ENCODE peak calls at places on chromosomes 13 and 19, in five cellular contexts. One of them, this sample, is unnamed.

GRCh38 chr13:108227651-108228272 is 9.6 kb downstream of the ABHD13 start:
- DNase-seq in GM23248: peak; percentile 44
- DNase-seq in body of pancreas: no peak
- DNase-seq in neuronal stem cell: no peak
- DNase-seq in GM23338: peak; percentile 43
- DNase-seq in this sample: no peak

GRCh38 chr13:40801255-40802217 is 12.1 kb downstream of the SLC25A15 start:
- DNase-seq in GM23248: no peak
- DNase-seq in GM23338: no peak
- DNase-seq in neuronal stem cell: no peak
- DNase-seq in body of pancreas: peak; percentile 63
- DNase-seq in this sample: no peak

GRCh38 chr13:70829748-70830147 is 721.5 kb upstream of the KLHL1 start:
- DNase-seq in body of pancreas: no peak
- DNase-seq in neuronal stem cell: no peak
- DNase-seq in GM23338: no peak
- DNase-seq in GM23248: no peak
- DNase-seq in this sample: no peak

GRCh38 chr19:53809518-53810186 is 14.5 kb downstream of the NLRP12 start:
- DNase-seq in neuronal stem cell: no peak
- DNase-seq in GM23248: no peak
- DNase-seq in body of pancreas: no peak
- DNase-seq in GM23338: peak; percentile 82
- DNase-seq in this sample: no peak

GRCh38 chr13:88622362-88622973 is 951.3 kb downstream of the SLITRK5 start:
- DNase-seq in neuronal stem cell: no peak
- DNase-seq in GM23338: peak; percentile 1
- DNase-seq in GM23248: no peak
- DNase-seq in body of pancreas: no peak
- DNase-seq in this sample: no peak

GRCh38 chr19:5150902-5151741 is 182.2 kb downstream of the KDM4B start:
- DNase-seq in GM23338: peak; percentile 60
- DNase-seq in GM23248: no peak
- DNase-seq in neuronal stem cell: no peak
- DNase-seq in body of pancreas: peak; percentile 4
- DNase-seq in this sample: no peak

GRCh38 chr13:79485014-79485441 is 4.1 kb downstream of the NDFIP2 start:
- DNase-seq in GM23338: no peak
- DNase-seq in neuronal stem cell: no peak
- DNase-seq in body of pancreas: peak; percentile 69
- DNase-seq in GM23248: peak; percentile 95
- DNase-seq in this sample: no peak

GRCh38 chr13:105997436-105998232 is 537.8 kb downstream of the EFNB2 start:
- DNase-seq in body of pancreas: no peak
- DNase-seq in neuronal stem cell: no peak
- DNase-seq in GM23338: no peak
- DNase-seq in GM23248: peak; percentile 54
- DNase-seq in this sample: no peak

GRCh38 chr19:9009935-9010651 is at the start of gene MUC16:
- DNase-seq in neuronal stem cell: no peak
- DNase-seq in body of pancreas: no peak
- DNase-seq in GM23248: no peak
- DNase-seq in GM23338: peak; percentile 31
- DNase-seq in this sample: no peak

GRCh38 chr19:15891434-15891833 is 6.4 kb downstream of the CYP4F2 start:
- DNase-seq in body of pancreas: no peak
- DNase-seq in GM23338: no peak
- DNase-seq in GM23248: no peak
- DNase-seq in neuronal stem cell: no peak
- DNase-seq in this sample: no peak

GRCh38 chr19:32879741-32880140 is 10.2 kb upstream of the SLC7A9 start:
- DNase-seq in GM23338: no peak
- DNase-seq in body of pancreas: no peak
- DNase-seq in GM23248: no peak
- DNase-seq in neuronal stem cell: no peak
- DNase-seq in this sample: no peak

GRCh38 chr13:110869805-110870706 is 44.8 kb downstream of the ANKRD10 start:
- DNase-seq in GM23338: peak; percentile 82
- DNase-seq in body of pancreas: peak; percentile 88
- DNase-seq in GM23248: peak; percentile 100
- DNase-seq in neuronal stem cell: no peak
- DNase-seq in this sample: peak; percentile 63

GRCh38 chr19:21491161-21491560 is 14.2 kb upstream of the ZNF429 start:
- DNase-seq in body of pancreas: no peak
- DNase-seq in GM23248: peak; percentile 28
- DNase-seq in GM23338: no peak
- DNase-seq in neuronal stem cell: no peak
- DNase-seq in this sample: no peak

DNA sequence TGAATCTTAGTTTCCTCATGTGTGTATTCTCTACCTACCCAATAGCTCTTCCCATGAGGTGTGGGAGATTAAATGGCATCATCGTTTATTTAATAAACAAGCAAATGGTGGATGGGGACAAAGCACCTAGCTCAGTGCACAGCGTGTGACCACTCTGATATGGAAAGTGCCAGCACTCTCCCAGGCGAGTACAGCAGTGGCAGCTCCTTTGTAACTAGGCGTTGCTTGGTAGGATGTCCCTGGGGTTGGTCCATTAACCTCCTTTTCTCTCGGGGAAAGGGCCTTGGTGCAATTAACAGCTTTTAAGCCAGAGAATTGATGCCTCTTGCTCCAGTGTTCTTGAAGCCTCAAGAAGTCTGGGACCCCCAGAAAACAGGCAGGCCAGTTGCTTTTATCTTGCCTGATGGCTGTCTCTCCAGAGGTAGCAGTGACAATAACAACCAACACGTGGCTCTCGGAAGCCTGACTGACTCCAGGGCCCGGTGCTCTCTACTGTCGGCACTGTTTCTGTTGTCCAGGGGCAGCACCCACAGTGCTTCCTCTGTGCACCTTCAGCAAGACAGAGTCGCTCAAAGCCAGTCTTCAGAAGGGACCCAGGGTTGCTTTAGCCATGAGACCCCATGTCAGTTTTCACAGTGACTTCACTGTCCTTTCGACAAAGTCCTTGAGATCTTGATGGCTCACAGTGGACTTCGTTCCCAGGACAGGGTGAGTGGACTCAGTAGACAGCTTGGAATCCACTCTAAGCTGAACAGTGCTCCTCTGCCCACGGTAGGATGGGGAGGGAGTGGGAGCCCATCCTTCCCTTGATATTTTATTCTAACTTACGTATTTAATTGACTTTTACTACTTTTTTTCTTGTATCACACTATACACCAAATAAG is 33.9 kb upstream of the NPAS1 start:
- DNase-seq in GM23248: no peak
- DNase-seq in body of pancreas: no peak
- DNase-seq in GM23338: no peak
- DNase-seq in neuronal stem cell: no peak
- DNase-seq in this sample: no peak
- H3K27me3 ChIP-seq in GM23248: no peaks in the 10 kb centered on the region
- H3K27me3 ChIP-seq in body of pancreas: no peaks in the 10 kb centered on the region
- H3K27me3 ChIP-seq in GM23338: no peaks in the 10 kb centered on the region
- H3K27me3 ChIP-seq in neuronal stem cell: no peaks in the 10 kb centered on the region
- H3K27me3 ChIP-seq in this sample: no peaks in the 10 kb centered on the region

DNA sequence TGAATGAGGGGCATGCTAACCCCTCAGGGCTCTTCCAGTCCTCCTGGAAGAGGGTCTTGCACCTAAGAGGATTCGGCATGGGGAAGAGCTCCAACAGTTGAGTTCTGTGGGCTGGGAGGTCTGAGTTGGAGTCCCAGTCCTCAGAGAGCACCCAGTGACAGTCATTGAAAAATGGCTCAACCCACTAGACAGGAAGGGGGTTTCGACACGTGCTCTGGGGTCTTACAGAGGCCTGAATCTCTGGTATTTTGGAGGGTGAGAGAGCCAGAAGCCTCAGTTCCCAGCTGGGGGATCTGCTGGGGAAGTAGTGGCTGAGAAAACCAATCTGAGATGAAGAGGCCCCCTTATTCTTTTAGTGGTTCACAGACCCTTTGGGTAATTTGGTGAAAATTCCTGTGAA is 9.0 kb downstream of the PTH2 start:
- DNase-seq in neuronal stem cell: no peak
- DNase-seq in body of pancreas: no peak
- DNase-seq in GM23338: no peak
- DNase-seq in GM23248: no peak
- DNase-seq in this sample: no peak
- H3K27me3 ChIP-seq in neuronal stem cell: no peaks in the 10 kb centered on the region
- H3K27me3 ChIP-seq in body of pancreas: peaks cover 4% of the 10 kb centered on the region
- H3K27me3 ChIP-seq in GM23338: no peaks in the 10 kb centered on the region
- H3K27me3 ChIP-seq in GM23248: peaks cover 12% of the 10 kb centered on the region
- H3K27me3 ChIP-seq in this sample: peaks cover 34% of the 10 kb centered on the region

GRCh38 chr19:29528350-29528945 is 2.7 kb downstream of the VSTM2B start:
- DNase-seq in body of pancreas: peak; percentile 59
- DNase-seq in GM23338: peak; percentile 90
- DNase-seq in neuronal stem cell: peak; percentile 81
- DNase-seq in GM23248: peak; percentile 85
- DNase-seq in this sample: peak; percentile 78
- H3K27me3 ChIP-seq in body of pancreas: peaks cover 22% of the 10 kb centered on the region
- H3K27me3 ChIP-seq in GM23338: peaks cover 84% of the 10 kb centered on the region
- H3K27me3 ChIP-seq in neuronal stem cell: peaks cover 28% of the 10 kb centered on the region
- H3K27me3 ChIP-seq in GM23248: peaks cover 56% of the 10 kb centered on the region
- H3K27me3 ChIP-seq in this sample: peaks cover 21% of the 10 kb centered on the region

GRCh38 chr19:48509467-48510194 is 2.0 kb downstream of the LMTK3 start:
- DNase-seq in neuronal stem cell: no peak
- DNase-seq in body of pancreas: no peak
- DNase-seq in GM23248: no peak
- DNase-seq in GM23338: peak; percentile 78
- DNase-seq in this sample: peak; percentile 55
- H3K27me3 ChIP-seq in neuronal stem cell: no peaks in the 10 kb centered on the region
- H3K27me3 ChIP-seq in body of pancreas: peaks cover 4% of the 10 kb centered on the region
- H3K27me3 ChIP-seq in GM23248: peaks cover 12% of the 10 kb centered on the region
- H3K27me3 ChIP-seq in GM23338: peaks cover 11% of the 10 kb centered on the region
- H3K27me3 ChIP-seq in this sample: no peaks in the 10 kb centered on the region

GRCh38 chr19:35294859-35295258 is 2.9 kb downstream of the MAG start:
- DNase-seq in GM23338: no peak
- DNase-seq in GM23248: peak; percentile 47
- DNase-seq in body of pancreas: no peak
- DNase-seq in neuronal stem cell: no peak
- DNase-seq in this sample: no peak
- H3K27me3 ChIP-seq in GM23338: no peaks in the 10 kb centered on the region
- H3K27me3 ChIP-seq in GM23248: peaks cover 32% of the 10 kb centered on the region
- H3K27me3 ChIP-seq in body of pancreas: no peaks in the 10 kb centered on the region
- H3K27me3 ChIP-seq in neuronal stem cell: no peaks in the 10 kb centered on the region
- H3K27me3 ChIP-seq in this sample: no peaks in the 10 kb centered on the region

GRCh38 chr13:45623516-45624090 is 8.1 kb upstream of the ERICH6B start:
- DNase-seq in GM23338: peak; percentile 48
- DNase-seq in neuronal stem cell: no peak
- DNase-seq in body of pancreas: no peak
- DNase-seq in GM23248: peak; percentile 51
- DNase-seq in this sample: no peak
- H3K27me3 ChIP-seq in GM23338: no peaks in the 10 kb centered on the region
- H3K27me3 ChIP-seq in neuronal stem cell: no peaks in the 10 kb centered on the region
- H3K27me3 ChIP-seq in body of pancreas: peaks cover 9% of the 10 kb centered on the region
- H3K27me3 ChIP-seq in GM23248: peaks cover 48% of the 10 kb centered on the region
- H3K27me3 ChIP-seq in this sample: peaks cover 10% of the 10 kb centered on the region

GRCh38 chr19:46043519-46043918 is 2.7 kb upstream of the IGFL4 start:
- DNase-seq in GM23248: no peak
- DNase-seq in body of pancreas: no peak
- DNase-seq in GM23338: no peak
- DNase-seq in neuronal stem cell: no peak
- DNase-seq in this sample: no peak

GRCh38 chr19:46040125-46040524 is 677 bp downstream of the IGFL4 start:
- DNase-seq in GM23248: no peak
- DNase-seq in GM23338: no peak
- DNase-seq in neuronal stem cell: no peak
- DNase-seq in body of pancreas: no peak
- DNase-seq in this sample: no peak

GRCh38 chr19:46040952-46041500 is at the start of gene IGFL4:
- DNase-seq in neuronal stem cell: no peak
- DNase-seq in GM23338: no peak
- DNase-seq in GM23248: no peak
- DNase-seq in body of pancreas: no peak
- DNase-seq in this sample: no peak

GRCh38 chr19:46036745-46037126 is 4.1 kb downstream of the IGFL4 start:
- DNase-seq in body of pancreas: no peak
- DNase-seq in GM23338: no peak
- DNase-seq in neuronal stem cell: no peak
- DNase-seq in GM23248: no peak
- DNase-seq in this sample: no peak

DNA sequence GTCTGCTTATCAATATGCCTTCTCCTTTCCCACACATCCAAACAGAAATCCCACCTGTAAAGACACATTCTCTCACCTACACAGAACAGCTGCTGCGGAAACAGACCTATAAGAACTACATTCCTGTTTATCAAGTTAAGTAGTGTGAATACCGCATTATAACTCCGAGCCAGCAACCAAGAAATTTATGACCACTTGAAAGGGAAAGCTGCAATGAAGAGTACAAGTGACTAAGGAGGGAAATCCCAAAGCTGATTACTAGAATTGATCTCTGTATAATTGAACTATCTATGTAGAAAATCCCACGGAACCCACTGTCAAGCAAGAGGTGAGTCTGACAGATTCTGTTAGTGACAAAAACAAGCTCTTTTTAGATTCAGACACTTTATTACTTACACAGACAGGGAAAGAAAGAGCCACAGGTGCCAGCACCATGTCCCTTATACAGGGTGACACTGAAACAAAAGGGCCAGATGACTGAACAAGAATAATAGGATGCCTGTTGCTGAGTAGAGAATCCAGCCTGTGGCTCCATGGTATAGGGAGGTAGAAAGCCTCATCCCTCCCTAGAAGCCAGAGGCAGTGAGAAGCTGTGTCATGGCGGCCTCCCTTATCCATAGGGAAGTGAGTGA is 1.6 kb upstream of the IGFL4 start:
- DNase-seq in neuronal stem cell: no peak
- DNase-seq in GM23248: no peak
- DNase-seq in body of pancreas: no peak
- DNase-seq in GM23338: no peak
- DNase-seq in this sample: no peak
- H3K27me3 ChIP-seq in neuronal stem cell: no peaks in the 10 kb centered on the region
- H3K27me3 ChIP-seq in GM23248: peaks cover 72% of the 10 kb centered on the region
- H3K27me3 ChIP-seq in body of pancreas: peaks cover 4% of the 10 kb centered on the region
- H3K27me3 ChIP-seq in GM23338: peaks cover 7% of the 10 kb centered on the region
- H3K27me3 ChIP-seq in this sample: no peaks in the 10 kb centered on the region

GRCh38 chr13:98192008-98192407 is 14.9 kb upstream of the RNF113B start:
- DNase-seq in neuronal stem cell: no peak
- DNase-seq in GM23248: no peak
- DNase-seq in body of pancreas: no peak
- DNase-seq in GM23338: no peak
- DNase-seq in this sample: no peak
- H3K27me3 ChIP-seq in neuronal stem cell: no peaks in the 10 kb centered on the region
- H3K27me3 ChIP-seq in GM23248: no peaks in the 10 kb centered on the region
- H3K27me3 ChIP-seq in body of pancreas: no peaks in the 10 kb centered on the region
- H3K27me3 ChIP-seq in GM23338: no peaks in the 10 kb centered on the region
- H3K27me3 ChIP-seq in this sample: no peaks in the 10 kb centered on the region

GRCh38 chr19:41987141-41987860 is 6.7 kb downstream of the ATP1A3 start:
- DNase-seq in body of pancreas: no peak
- DNase-seq in GM23338: no peak
- DNase-seq in neuronal stem cell: no peak
- DNase-seq in GM23248: no peak
- DNase-seq in this sample: no peak

GRCh38 chr19:41990028-41990427 is 4.0 kb downstream of the ATP1A3 start:
- DNase-seq in GM23338: no peak
- DNase-seq in neuronal stem cell: no peak
- DNase-seq in body of pancreas: no peak
- DNase-seq in GM23248: no peak
- DNase-seq in this sample: no peak

GRCh38 chr19:41990615-41991014 is 3.4 kb downstream of the ATP1A3 start:
- DNase-seq in GM23338: no peak
- DNase-seq in body of pancreas: no peak
- DNase-seq in GM23248: no peak
- DNase-seq in neuronal stem cell: no peak
- DNase-seq in this sample: no peak

GRCh38 chr19:41991025-41991424 is 3.0 kb downstream of the ATP1A3 start:
- DNase-seq in GM23248: no peak
- DNase-seq in neuronal stem cell: no peak
- DNase-seq in GM23338: no peak
- DNase-seq in body of pancreas: no peak
- DNase-seq in this sample: no peak

GRCh38 chr19:41988947-41989346 is 5.1 kb downstream of the ATP1A3 start:
- DNase-seq in body of pancreas: no peak
- DNase-seq in GM23248: no peak
- DNase-seq in GM23338: no peak
- DNase-seq in neuronal stem cell: no peak
- DNase-seq in this sample: no peak
- H3K27me3 ChIP-seq in body of pancreas: peaks cover 5% of the 10 kb centered on the region
- H3K27me3 ChIP-seq in GM23248: peaks cover 29% of the 10 kb centered on the region
- H3K27me3 ChIP-seq in GM23338: peaks cover 6% of the 10 kb centered on the region
- H3K27me3 ChIP-seq in neuronal stem cell: no peaks in the 10 kb centered on the region
- H3K27me3 ChIP-seq in this sample: no peaks in the 10 kb centered on the region

This sample was measured in dorsolateral prefrontal cortex.